ENCODE peak calls at places on chromosomes 11 and 22, in six cellular contexts. S is CD8-positive, alpha-beta memory T cell; Q is uterus; D is GM23248; E is spleen; F is MM.1S. R is an unnamed sample. For H3K9me3, the result is how much of the 10 kb centered on the place peaks cover.

GRCh38 chr22:22948651-22949611 is 61.3 kb downstream of the IGLL5 start:
- DNase-seq in F (peak), Q (no peak), S (no peak), E (no peak), D (peak), R (no peak)

GRCh38 chr11:118791961-118792578 is 1.1 kb upstream of the DDX6 start:
- DNase-seq in F (peak), D (peak), S (peak), Q (no peak), E (no peak), R (no peak)

GRCh38 chr11:72244317-72245231 is 598 bp upstream of the PHOX2A start:
- DNase-seq in S (no peak), D (no peak), F (no peak), Q (no peak), E (no peak), R (no peak)

GRCh38 chr11:12827929-12828812 is 153.9 kb downstream of the TEAD1 start:
- DNase-seq in S (no peak), E (no peak), Q (no peak), D (peak), F (peak), R (no peak)

GRCh38 chr22:39349967-39350802 is at the start of gene SYNGR1:
- DNase-seq in D (peak), S (no peak), F (no peak), E (peak), Q (peak), R (no peak)

GRCh38 chr11:116930586-116930985 is 93.2 kb upstream of the APOA1 start:
- DNase-seq in F (peak), Q (no peak), D (no peak), S (no peak), E (no peak), R (no peak)

GRCh38 chr11:134742956-134743808 is 331.1 kb upstream of the B3GAT1 start:
- DNase-seq in D (no peak), F (no peak), S (no peak), E (peak), Q (no peak), R (no peak)

GRCh38 chr11:81237139-81237538 is 1496.5 kb downstream of the FAM181B start:
- DNase-seq in Q (no peak), F (peak), D (peak), S (no peak), E (no peak), R (no peak)

GRCh38 chr22:20741634-20742581 is 32.0 kb upstream of the SERPIND1 start:
- DNase-seq in E (no peak), F (peak), S (no peak), D (peak), Q (no peak), R (no peak)

GRCh38 chr11:114441921-114442320 is 2.7 kb downstream of the REXO2 start:
- DNase-seq in D (no peak), S (no peak), F (no peak), E (no peak), Q (no peak), R (no peak)

GRCh38 chr22:44363214-44363979 is 50.6 kb upstream of the SHISAL1 start:
- DNase-seq in E (peak), F (no peak), D (peak), Q (peak), S (no peak), R (peak)

GRCh38 chr22:41772198-41772597 is 28.3 kb upstream of the CCDC134 start:
- DNase-seq in F (no peak), D (no peak), E (no peak), S (no peak), Q (no peak), R (no peak)

GRCh38 chr11:130738618-130739017 is 177.7 kb downstream of the SNX19 start:
- DNase-seq in Q (no peak), D (peak), E (no peak), S (no peak), F (no peak), R (no peak)

DNA sequence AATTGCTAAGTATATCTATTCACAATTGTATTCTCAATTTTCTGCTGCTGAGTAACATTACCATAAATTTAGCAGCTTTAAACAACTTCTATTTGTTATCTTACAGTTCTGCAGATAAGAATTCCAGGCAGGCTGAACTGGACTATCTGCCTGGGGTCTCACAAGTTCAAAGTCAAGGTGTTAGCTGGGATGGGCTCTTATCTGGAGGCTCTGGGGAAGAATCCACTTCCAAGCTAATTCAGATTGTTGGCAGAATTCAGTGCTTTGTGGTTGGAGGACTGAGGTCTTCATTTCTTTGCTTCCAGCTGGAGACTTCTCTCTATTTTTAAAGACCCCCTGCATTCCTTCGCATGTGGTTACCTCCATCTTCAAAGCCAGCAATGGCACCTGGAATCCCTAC is 329.9 kb upstream of the ISX start:
- DNase-seq in D (no peak), F (no peak), Q (no peak), E (no peak), S (no peak), R (no peak)
- H3K9me3 ChIP-seq in D (under half), F (under half), Q (under half), E (under half), S (under half), R (under half)

GRCh38 chr11:26323837-26324236 is 8.1 kb upstream of the ANO3 start:
- DNase-seq in F (no peak), D (no peak), Q (no peak), E (no peak), S (no peak), R (no peak)
- H3K9me3 ChIP-seq in F (under half), D (under half), Q (under half), E (under half), S (under half), R (under half)

GRCh38 chr11:14213006-14213405 is 146.0 kb downstream of the RRAS2 start:
- DNase-seq in S (no peak), F (no peak), D (no peak), Q (no peak), E (no peak), R (no peak)
- H3K9me3 ChIP-seq in S (under half), F (under half), D (under half), Q (under half), E (under half), R (under half)

DNA sequence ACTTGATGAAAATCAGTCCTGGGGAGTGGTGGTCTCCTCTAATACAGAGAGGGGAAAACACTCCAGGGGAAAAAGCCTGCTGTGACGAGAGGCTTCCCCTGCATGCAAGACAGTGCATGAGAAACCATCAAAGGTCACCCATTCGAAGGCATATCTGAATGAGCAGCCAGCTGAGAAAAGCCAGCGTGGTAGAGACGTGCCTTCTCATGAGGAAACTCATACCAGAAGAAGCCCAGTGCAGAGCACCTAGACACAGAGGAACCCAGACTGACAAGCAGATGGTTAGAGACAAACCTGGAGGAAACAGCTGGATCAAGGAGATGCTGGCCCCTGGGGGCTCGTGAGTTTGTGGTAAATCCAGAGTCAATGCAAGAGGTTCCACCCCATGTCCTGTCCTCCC is 534.8 kb downstream of the BRD1 start:
- DNase-seq in F (no peak), E (no peak), Q (no peak), D (no peak), S (no peak), R (no peak)
- H3K9me3 ChIP-seq in F (under half), E (under half), Q (under half), D (under half), S (under half), R (under half)